ENCODE peak calls at places on chromosomes 5 and 9, in four cellular contexts. P is aorta, Y is coronary artery, A is OCI-LY7. N is an unnamed sample.

GRCh38 chr9:120531683-120532300 is 48.2 kb downstream of the CDK5RAP2 start:
- DNase-seq in A (peak; percentile 27), P (no peak), Y (no peak), N (peak; percentile 44)

GRCh38 chr5:163696270-163696887 is 191.0 kb downstream of the MAT2B start:
- DNase-seq in A (peak; percentile 54), Y (no peak), P (no peak), N (peak; percentile 86)

GRCh38 chr5:94903719-94904118 is 285.2 kb downstream of the SLF1 start:
- DNase-seq in Y (no peak), A (no peak), P (no peak), N (no peak)

GRCh38 chr5:181024245-181025029 is 15.6 kb upstream of the BTNL9 start:
- DNase-seq in Y (no peak), P (peak; percentile 37), A (no peak), N (no peak)

GRCh38 chr5:72584466-72584865 is 77.3 kb upstream of the ZNF366 start:
- DNase-seq in A (no peak), Y (no peak), P (no peak), N (no peak)

GRCh38 chr5:90054612-90055011 is 354.9 kb downstream of the CETN3 start:
- DNase-seq in A (no peak), P (no peak), Y (no peak), N (no peak)

GRCh38 chr5:13976867-13977479 is 32.5 kb upstream of the DNAH5 start:
- DNase-seq in P (no peak), A (peak; percentile 13), Y (no peak), N (peak; percentile 54)

GRCh38 chr9:80841888-80842287 is 847.5 kb downstream of the TLE1 start:
- DNase-seq in Y (no peak), P (no peak), A (no peak), N (no peak)

GRCh38 chr9:98831636-98832035 is 24.2 kb downstream of the GALNT12 start:
- DNase-seq in Y (no peak), P (no peak), A (no peak), N (no peak)

GRCh38 chr5:76849767-76850291 is at the start of gene S100Z:
- DNase-seq in A (no peak), P (no peak), Y (no peak), N (no peak)

GRCh38 chr5:128241071-128241695 is 157.6 kb downstream of the SLC12A2 start:
- DNase-seq in P (no peak), Y (no peak), A (no peak), N (no peak)

GRCh38 chr9:28782630-28783029 is 1209.3 kb upstream of the C9orf72 start:
- DNase-seq in A (no peak), Y (no peak), P (no peak), N (no peak)

GRCh38 chr5:124480022-124480421 is 266.4 kb downstream of the ZNF608 start:
- DNase-seq in Y (no peak), P (no peak), A (no peak), N (no peak)

GRCh38 chr9:127683723-127684122 is 23.1 kb upstream of the CFAP157 start:
- DNase-seq in A (no peak), Y (no peak), P (no peak), N (no peak)

GRCh38 chr9:113361304-113362018 is 12.1 kb downstream of the BSPRY start:
- DNase-seq in Y (no peak), P (no peak), A (no peak), N (no peak)

GRCh38 chr9:98900725-98901124 is 43.0 kb upstream of the COL15A1 start:
- DNase-seq in A (no peak), Y (no peak), P (no peak), N (no peak)

GRCh38 chr9:72428329-72428728 is 63.3 kb upstream of the ZFAND5 start:
- DNase-seq in A (no peak), P (no peak), Y (no peak), N (no peak)

GRCh38 chr5:16493261-16493660 is 27.7 kb upstream of the ZNF622 start:
- DNase-seq in P (no peak), A (no peak), Y (no peak), N (no peak)

GRCh38 chr5:120367896-120368634 is 96.0 kb upstream of the PRR16 start:
- DNase-seq in P (no peak), Y (no peak), A (no peak), N (no peak)

GRCh38 chr9:6655036-6655435 is 9.5 kb upstream of the GLDC start:
- DNase-seq in P (no peak), Y (no peak), A (peak; percentile 11), N (no peak)

GRCh38 chr5:761854-762685 is 22.5 kb downstream of the ZDHHC11B start:
- DNase-seq in A (no peak), Y (peak; percentile 76), P (peak; percentile 84), N (no peak)

GRCh38 chr9:32551491-32552049 is 557 bp upstream of the SMIM27 start:
- DNase-seq in Y (no peak), A (peak; percentile 64), P (peak; percentile 77), N (peak; percentile 65)

GRCh38 chr9:136899196-136899595 is 12.9 kb downstream of the TRAF2 start:
- DNase-seq in A (no peak), P (no peak), Y (no peak), N (no peak)

GRCh38 chr9:136676297-136676794 is 10.9 kb downstream of the AGPAT2 start:
- DNase-seq in A (no peak), P (no peak), Y (no peak), N (no peak)

GRCh38 chr9:33881635-33882034 is 64.7 kb downstream of the UBE2R2 start:
- DNase-seq in P (no peak), A (no peak), Y (no peak), N (no peak)

GRCh38 chr5:129461816-129462396 is 1.8 kb downstream of the ADAMTS19 start:
- DNase-seq in A (no peak), P (no peak), Y (no peak), N (no peak)
- H3K27ac ChIP-seq in A (no peak overlapping the region), P (no peak overlapping the region), Y (no peak overlapping the region), N (no peak overlapping the region)

DNA sequence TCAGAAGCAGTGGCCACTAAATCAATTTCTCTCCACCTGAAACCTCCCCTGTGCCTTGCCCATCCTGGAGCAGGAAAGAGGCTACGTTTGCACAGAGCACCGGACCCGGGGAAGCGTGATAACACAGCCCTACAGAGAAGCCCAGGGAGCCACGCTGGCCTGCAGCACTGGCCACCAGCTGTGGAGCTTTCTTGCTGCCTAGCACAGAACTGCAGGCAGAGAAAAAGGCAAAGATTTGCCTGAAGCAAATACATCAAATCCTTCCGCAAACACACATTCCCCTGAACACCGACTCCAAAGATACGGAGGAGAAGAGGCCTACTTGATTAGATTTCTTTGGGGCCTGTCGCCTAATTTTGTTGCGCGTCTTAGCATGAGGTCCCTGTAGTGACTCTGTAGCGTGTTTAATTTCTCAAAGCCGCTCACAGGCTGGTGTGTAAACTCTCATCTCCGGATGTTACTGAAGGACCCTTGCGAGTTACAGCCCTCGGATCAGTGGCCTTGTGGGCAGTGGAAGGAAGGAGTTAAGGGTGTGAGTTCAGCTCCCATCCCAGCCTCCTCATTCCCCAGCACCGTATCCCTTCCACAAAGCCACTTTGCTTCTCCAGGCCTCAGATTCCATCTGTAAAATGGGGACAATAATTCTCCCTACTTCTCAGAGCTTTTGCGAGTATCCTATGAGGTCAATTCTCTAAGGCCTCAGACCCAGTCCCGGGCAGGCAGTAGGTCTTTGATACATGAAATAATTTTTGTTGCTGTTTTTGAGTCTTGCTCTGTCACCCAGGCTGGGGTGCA is 141.5 kb downstream of the C9orf50 start:
- DNase-seq in P (no peak), Y (no peak), A (no peak), N (no peak)
- H3K27ac ChIP-seq in P (no peak overlapping the region), Y (peak overlapping the region; percentile 100), A (no peak overlapping the region), N (no peak overlapping the region)

DNA sequence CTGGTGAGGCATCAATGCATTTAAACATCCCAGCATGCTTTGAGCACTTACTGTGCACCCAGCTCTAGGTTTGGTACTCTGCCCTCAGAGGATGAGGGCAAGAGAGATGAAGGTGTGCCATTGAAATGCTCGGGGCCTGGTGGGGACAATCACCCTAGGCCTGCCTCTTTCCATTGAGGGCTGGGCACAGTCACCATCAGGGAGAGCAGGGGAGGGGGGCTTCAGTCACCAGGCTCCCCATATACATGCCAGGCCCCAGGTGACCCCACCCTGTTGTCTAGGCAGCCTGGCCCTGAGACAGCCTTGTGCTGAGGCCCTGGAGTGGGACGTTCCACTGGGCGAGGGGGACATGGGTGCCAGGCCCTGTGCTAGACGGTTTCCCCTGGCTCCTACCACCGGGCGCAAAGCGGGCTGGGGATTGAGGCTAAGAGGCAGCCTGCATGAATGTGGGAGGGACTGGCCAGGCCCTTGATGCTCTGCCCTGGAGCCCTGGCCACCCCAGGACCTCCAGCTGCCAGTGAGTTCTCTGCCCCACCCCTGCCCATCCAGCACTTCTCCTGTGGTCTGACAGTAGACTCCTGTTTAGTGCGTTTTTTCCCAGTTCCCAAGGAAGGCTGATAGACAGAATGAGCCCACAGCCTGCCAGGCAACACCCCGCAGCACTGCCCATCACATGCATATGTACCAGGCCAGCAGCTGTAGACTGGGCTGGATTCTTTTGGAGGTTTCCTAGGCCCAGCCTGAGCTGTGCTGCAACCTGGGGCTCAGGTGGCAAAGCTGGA is 18.9 kb downstream of the TCF7 start:
- DNase-seq in P (peak; percentile 73), A (no peak), Y (no peak), N (no peak)
- H3K27ac ChIP-seq in P (no peak overlapping the region), A (no peak overlapping the region), Y (no peak overlapping the region), N (no peak overlapping the region)

GRCh38 chr5:169767938-169768337 is 130.9 kb downstream of the DOCK2 start:
- DNase-seq in A (peak; percentile 7), P (no peak), Y (no peak), N (no peak)
- H3K27ac ChIP-seq in A (no peak overlapping the region), P (no peak overlapping the region), Y (no peak overlapping the region), N (no peak overlapping the region)

GRCh38 chr5:116766470-116766947 is 191.9 kb upstream of the SEMA6A start:
- DNase-seq in A (no peak), Y (no peak), P (no peak), N (no peak)

GRCh38 chr5:116769470-116769869 is 194.8 kb upstream of the SEMA6A start:
- DNase-seq in Y (no peak), A (no peak), P (no peak), N (no peak)

GRCh38 chr5:116773926-116774325 is 199.3 kb upstream of the SEMA6A start:
- DNase-seq in Y (no peak), A (no peak), P (no peak), N (peak; percentile 80)

GRCh38 chr5:116772152-116772501 is 197.5 kb upstream of the SEMA6A start:
- DNase-seq in Y (no peak), P (no peak), A (no peak), N (no peak)

GRCh38 chr5:116771466-116772151 is 197.0 kb upstream of the SEMA6A start:
- DNase-seq in A (no peak), P (no peak), Y (no peak), N (peak; percentile 16)
- H3K27ac ChIP-seq in A (no peak overlapping the region), P (no peak overlapping the region), Y (no peak overlapping the region), N (no peak overlapping the region)

DNA sequence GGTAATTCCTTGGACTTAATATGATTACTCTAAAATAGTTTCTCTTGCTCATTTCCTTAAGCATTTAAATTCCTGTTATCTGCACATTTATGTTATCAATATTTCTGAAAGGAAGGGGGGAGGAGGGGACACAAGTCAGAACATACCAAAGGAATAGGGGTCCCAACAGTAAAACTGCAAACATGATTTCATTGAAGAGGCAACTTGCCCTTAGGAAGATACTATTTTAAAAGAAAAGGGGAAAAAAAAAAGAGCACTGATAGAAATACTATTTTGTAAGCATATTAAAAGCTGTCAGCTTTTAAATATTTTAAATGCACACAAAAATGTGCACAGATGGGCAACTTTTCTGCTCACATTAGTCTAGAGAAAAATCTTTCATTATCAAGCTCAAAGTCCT is 154.6 kb downstream of the DENND1A start:
- DNase-seq in P (no peak), A (no peak), Y (no peak), N (no peak)
- H3K27ac ChIP-seq in P (no peak overlapping the region), A (no peak overlapping the region), Y (no peak overlapping the region), N (no peak overlapping the region)

GRCh38 chr9:85639675-85640186 is 102.0 kb downstream of the AGTPBP1 start:
- DNase-seq in Y (no peak), P (no peak), A (no peak), N (no peak)
- H3K27ac ChIP-seq in Y (no peak overlapping the region), P (no peak overlapping the region), A (no peak overlapping the region), N (no peak overlapping the region)

N was measured in neural progenitor cell.